ENCODE peak calls at places on chromosomes 1 and 21, in five cellular contexts. One of them, this sample, is unnamed.

GRCh38 chr1:7847599-7847998 is 5.3 kb downstream of the UTS2 start:
- DNase-seq in Calu3: no peak
- DNase-seq in chondrocyte: no peak
- DNase-seq in fibroblast of the aortic adventitia: peak; percentile 73
- DNase-seq in stimulated activated CD4-positive, alpha-beta T cell treated with anti-CD3 and anti-CD28 coated beads, Interleukin-4, amount 100 ng/mL, for 24 hours: no peak
- DNase-seq in this sample: no peak

GRCh38 chr1:182054698-182055326 is 6.7 kb downstream of the ZNF648 start:
- DNase-seq in Calu3: peak; percentile 75
- DNase-seq in chondrocyte: no peak
- DNase-seq in fibroblast of the aortic adventitia: peak; percentile 9
- DNase-seq in stimulated activated CD4-positive, alpha-beta T cell treated with anti-CD3 and anti-CD28 coated beads, Interleukin-4, amount 100 ng/mL, for 24 hours: peak; percentile 68
- DNase-seq in this sample: peak; percentile 56

GRCh38 chr21:38506606-38507331 is 8.5 kb upstream of the ERG start:
- DNase-seq in Calu3: no peak
- DNase-seq in chondrocyte: no peak
- DNase-seq in fibroblast of the aortic adventitia: no peak
- DNase-seq in stimulated activated CD4-positive, alpha-beta T cell treated with anti-CD3 and anti-CD28 coated beads, Interleukin-4, amount 100 ng/mL, for 24 hours: no peak
- DNase-seq in this sample: no peak

GRCh38 chr1:5720484-5720883 is 271.7 kb downstream of the NPHP4 start:
- DNase-seq in Calu3: no peak
- DNase-seq in chondrocyte: peak; percentile 52
- DNase-seq in fibroblast of the aortic adventitia: no peak
- DNase-seq in stimulated activated CD4-positive, alpha-beta T cell treated with anti-CD3 and anti-CD28 coated beads, Interleukin-4, amount 100 ng/mL, for 24 hours: no peak
- DNase-seq in this sample: no peak

GRCh38 chr1:219461891-219462528 is 150.9 kb downstream of the ZC3H11B start:
- DNase-seq in Calu3: no peak
- DNase-seq in chondrocyte: no peak
- DNase-seq in fibroblast of the aortic adventitia: no peak
- DNase-seq in stimulated activated CD4-positive, alpha-beta T cell treated with anti-CD3 and anti-CD28 coated beads, Interleukin-4, amount 100 ng/mL, for 24 hours: no peak
- DNase-seq in this sample: no peak

GRCh38 chr1:2597441-2598328 is 11.1 kb downstream of the PRXL2B start:
- DNase-seq in Calu3: no peak
- DNase-seq in chondrocyte: no peak
- DNase-seq in fibroblast of the aortic adventitia: no peak
- DNase-seq in stimulated activated CD4-positive, alpha-beta T cell treated with anti-CD3 and anti-CD28 coated beads, Interleukin-4, amount 100 ng/mL, for 24 hours: no peak
- DNase-seq in this sample: no peak

GRCh38 chr1:87130437-87130836 is 198.2 kb upstream of the LMO4 start:
- DNase-seq in Calu3: no peak
- DNase-seq in chondrocyte: no peak
- DNase-seq in fibroblast of the aortic adventitia: no peak
- DNase-seq in stimulated activated CD4-positive, alpha-beta T cell treated with anti-CD3 and anti-CD28 coated beads, Interleukin-4, amount 100 ng/mL, for 24 hours: no peak
- DNase-seq in this sample: no peak

GRCh38 chr1:33683913-33684312 is 180.0 kb upstream of the HMGB4 start:
- DNase-seq in Calu3: no peak
- DNase-seq in chondrocyte: no peak
- DNase-seq in fibroblast of the aortic adventitia: peak; percentile 60
- DNase-seq in stimulated activated CD4-positive, alpha-beta T cell treated with anti-CD3 and anti-CD28 coated beads, Interleukin-4, amount 100 ng/mL, for 24 hours: no peak
- DNase-seq in this sample: no peak

GRCh38 chr1:181643631-181644030 is 160.3 kb downstream of the CACNA1E start:
- DNase-seq in Calu3: no peak
- DNase-seq in chondrocyte: no peak
- DNase-seq in fibroblast of the aortic adventitia: no peak
- DNase-seq in stimulated activated CD4-positive, alpha-beta T cell treated with anti-CD3 and anti-CD28 coated beads, Interleukin-4, amount 100 ng/mL, for 24 hours: no peak
- DNase-seq in this sample: no peak

GRCh38 chr1:206472454-206472853 is 2.2 kb downstream of the IKBKE start:
- DNase-seq in Calu3: peak; percentile 74
- DNase-seq in chondrocyte: no peak
- DNase-seq in fibroblast of the aortic adventitia: peak; percentile 73
- DNase-seq in stimulated activated CD4-positive, alpha-beta T cell treated with anti-CD3 and anti-CD28 coated beads, Interleukin-4, amount 100 ng/mL, for 24 hours: no peak
- DNase-seq in this sample: peak; percentile 30

GRCh38 chr21:42302292-42302650 is 12.9 kb downstream of the TFF3 start:
- DNase-seq in Calu3: no peak
- DNase-seq in chondrocyte: peak; percentile 44
- DNase-seq in fibroblast of the aortic adventitia: no peak
- DNase-seq in stimulated activated CD4-positive, alpha-beta T cell treated with anti-CD3 and anti-CD28 coated beads, Interleukin-4, amount 100 ng/mL, for 24 hours: no peak
- DNase-seq in this sample: no peak

GRCh38 chr1:92380867-92381266 is 82.0 kb downstream of the RPAP2 start:
- DNase-seq in Calu3: no peak
- DNase-seq in chondrocyte: no peak
- DNase-seq in fibroblast of the aortic adventitia: no peak
- DNase-seq in stimulated activated CD4-positive, alpha-beta T cell treated with anti-CD3 and anti-CD28 coated beads, Interleukin-4, amount 100 ng/mL, for 24 hours: no peak
- DNase-seq in this sample: no peak

GRCh38 chr1:93616221-93616995 is 65.2 kb downstream of the BCAR3 start:
- DNase-seq in Calu3: peak; percentile 25
- DNase-seq in chondrocyte: no peak
- DNase-seq in fibroblast of the aortic adventitia: peak; percentile 61
- DNase-seq in stimulated activated CD4-positive, alpha-beta T cell treated with anti-CD3 and anti-CD28 coated beads, Interleukin-4, amount 100 ng/mL, for 24 hours: no peak
- DNase-seq in this sample: no peak

GRCh38 chr1:208747979-208748378 is 503.8 kb upstream of the PLXNA2 start:
- DNase-seq in Calu3: no peak
- DNase-seq in chondrocyte: no peak
- DNase-seq in fibroblast of the aortic adventitia: no peak
- DNase-seq in stimulated activated CD4-positive, alpha-beta T cell treated with anti-CD3 and anti-CD28 coated beads, Interleukin-4, amount 100 ng/mL, for 24 hours: no peak
- DNase-seq in this sample: no peak

GRCh38 chr1:243623831-243624230 is 226.2 kb downstream of the AKT3 start:
- DNase-seq in Calu3: no peak
- DNase-seq in chondrocyte: no peak
- DNase-seq in fibroblast of the aortic adventitia: no peak
- DNase-seq in stimulated activated CD4-positive, alpha-beta T cell treated with anti-CD3 and anti-CD28 coated beads, Interleukin-4, amount 100 ng/mL, for 24 hours: no peak
- DNase-seq in this sample: no peak

GRCh38 chr1:170562644-170563338 is 30.8 kb downstream of the GORAB start:
- DNase-seq in Calu3: peak; percentile 75
- DNase-seq in chondrocyte: no peak
- DNase-seq in fibroblast of the aortic adventitia: peak; percentile 98
- DNase-seq in stimulated activated CD4-positive, alpha-beta T cell treated with anti-CD3 and anti-CD28 coated beads, Interleukin-4, amount 100 ng/mL, for 24 hours: no peak
- DNase-seq in this sample: peak; percentile 68

GRCh38 chr1:164265232-164265631 is 293.8 kb upstream of the PBX1 start:
- DNase-seq in Calu3: no peak
- DNase-seq in chondrocyte: no peak
- DNase-seq in fibroblast of the aortic adventitia: peak; percentile 6
- DNase-seq in stimulated activated CD4-positive, alpha-beta T cell treated with anti-CD3 and anti-CD28 coated beads, Interleukin-4, amount 100 ng/mL, for 24 hours: no peak
- DNase-seq in this sample: no peak

GRCh38 chr1:30523055-30524020 is 200.0 kb downstream of the MATN1 start:
- DNase-seq in Calu3: no peak
- DNase-seq in chondrocyte: peak; percentile 14
- DNase-seq in fibroblast of the aortic adventitia: peak; percentile 60
- DNase-seq in stimulated activated CD4-positive, alpha-beta T cell treated with anti-CD3 and anti-CD28 coated beads, Interleukin-4, amount 100 ng/mL, for 24 hours: no peak
- DNase-seq in this sample: no peak

GRCh38 chr1:35220976-35221375 is 28.0 kb upstream of the SFPQ start:
- DNase-seq in Calu3: peak; percentile 20
- DNase-seq in chondrocyte: no peak
- DNase-seq in fibroblast of the aortic adventitia: no peak
- DNase-seq in stimulated activated CD4-positive, alpha-beta T cell treated with anti-CD3 and anti-CD28 coated beads, Interleukin-4, amount 100 ng/mL, for 24 hours: no peak
- DNase-seq in this sample: peak; percentile 11

GRCh38 chr1:58718435-58718834 is 18.6 kb upstream of the MYSM1 start:
- DNase-seq in Calu3: no peak
- DNase-seq in chondrocyte: no peak
- DNase-seq in fibroblast of the aortic adventitia: peak; percentile 28
- DNase-seq in stimulated activated CD4-positive, alpha-beta T cell treated with anti-CD3 and anti-CD28 coated beads, Interleukin-4, amount 100 ng/mL, for 24 hours: no peak
- DNase-seq in this sample: no peak

GRCh38 chr1:178461676-178462075 is 35.1 kb downstream of the CLEC20A start:
- DNase-seq in Calu3: no peak
- DNase-seq in chondrocyte: no peak
- DNase-seq in fibroblast of the aortic adventitia: no peak
- DNase-seq in stimulated activated CD4-positive, alpha-beta T cell treated with anti-CD3 and anti-CD28 coated beads, Interleukin-4, amount 100 ng/mL, for 24 hours: no peak
- DNase-seq in this sample: peak; percentile 11

GRCh38 chr1:88230126-88230525 is 453.9 kb upstream of the PKN2 start:
- DNase-seq in Calu3: no peak
- DNase-seq in chondrocyte: no peak
- DNase-seq in fibroblast of the aortic adventitia: no peak
- DNase-seq in stimulated activated CD4-positive, alpha-beta T cell treated with anti-CD3 and anti-CD28 coated beads, Interleukin-4, amount 100 ng/mL, for 24 hours: no peak
- DNase-seq in this sample: no peak

GRCh38 chr21:43362306-43362927 is 64.5 kb downstream of the SIK1 start:
- DNase-seq in Calu3: no peak
- DNase-seq in chondrocyte: no peak
- DNase-seq in fibroblast of the aortic adventitia: peak; percentile 29
- DNase-seq in stimulated activated CD4-positive, alpha-beta T cell treated with anti-CD3 and anti-CD28 coated beads, Interleukin-4, amount 100 ng/mL, for 24 hours: peak; percentile 72
- DNase-seq in this sample: peak; percentile 69

GRCh38 chr1:104092698-104093097 is 343.0 kb downstream of the AMY1C start:
- DNase-seq in Calu3: no peak
- DNase-seq in chondrocyte: no peak
- DNase-seq in fibroblast of the aortic adventitia: no peak
- DNase-seq in stimulated activated CD4-positive, alpha-beta T cell treated with anti-CD3 and anti-CD28 coated beads, Interleukin-4, amount 100 ng/mL, for 24 hours: no peak
- DNase-seq in this sample: no peak

GRCh38 chr1:33784876-33785275 is 79.0 kb upstream of the HMGB4 start:
- DNase-seq in Calu3: no peak
- DNase-seq in chondrocyte: no peak
- DNase-seq in fibroblast of the aortic adventitia: no peak
- DNase-seq in stimulated activated CD4-positive, alpha-beta T cell treated with anti-CD3 and anti-CD28 coated beads, Interleukin-4, amount 100 ng/mL, for 24 hours: no peak
- DNase-seq in this sample: no peak

GRCh38 chr1:67815303-67816095 is 17.8 kb downstream of the GNG12 start:
- DNase-seq in Calu3: peak; percentile 68
- DNase-seq in chondrocyte: no peak
- DNase-seq in fibroblast of the aortic adventitia: no peak
- DNase-seq in stimulated activated CD4-positive, alpha-beta T cell treated with anti-CD3 and anti-CD28 coated beads, Interleukin-4, amount 100 ng/mL, for 24 hours: no peak
- DNase-seq in this sample: peak; percentile 75

GRCh38 chr1:112396668-112397025 is 633 bp downstream of the CTTNBP2NL start:
- DNase-seq in Calu3: no peak
- DNase-seq in chondrocyte: no peak
- DNase-seq in fibroblast of the aortic adventitia: peak; percentile 33
- DNase-seq in stimulated activated CD4-positive, alpha-beta T cell treated with anti-CD3 and anti-CD28 coated beads, Interleukin-4, amount 100 ng/mL, for 24 hours: no peak
- DNase-seq in this sample: peak; percentile 62